ENCODE peak calls at places on chromosomes 2 and 18, in nine cellular contexts. M is H1, D is heart left ventricle, L is AG10803, H is A549, N is AG04450, A is endothelial cell, C is lower lobe of right lung, R is dorsolateral prefrontal cortex. B is an unnamed sample.

GRCh38 chr18:54261894-54262293 is 7.4 kb upstream of the POLI start:
- DNase-seq in M (no peak), D (no peak), L (no peak), H (no peak), N (no peak), A (no peak), C (peak), R (no peak), B (no peak)

GRCh38 chr2:17879137-17879912 is 858 bp downstream of the KCNS3 start:
- DNase-seq in M (peak), D (peak), L (peak), H (peak), N (no peak), A (peak), C (peak), R (no peak), B (peak)

GRCh38 chr2:205731521-205731965 is 49.2 kb downstream of the NRP2 start:
- DNase-seq in M (no peak), D (no peak), L (peak), H (peak), N (peak), A (no peak), C (no peak), R (no peak), B (no peak)

GRCh38 chr2:128372621-128373341 is 54.1 kb upstream of the HS6ST1 start:
- DNase-seq in M (no peak), D (peak), L (no peak), H (no peak), N (no peak), A (no peak), C (no peak), R (no peak), B (no peak)

GRCh38 chr2:74507145-74507925 is at the start of gene PCGF1:
- DNase-seq in M (peak), D (peak), L (peak), H (peak), N (peak), A (peak), C (peak), R (peak), B (peak)

GRCh38 chr2:135986507-135986906 is 1.1 kb upstream of the DARS1 start:
- DNase-seq in M (no peak), D (no peak), L (no peak), H (no peak), N (no peak), A (no peak), C (no peak), R (no peak), B (no peak)

GRCh38 chr18:43661570-43661969 is 384.3 kb upstream of the SYT4 start:
- DNase-seq in M (peak), D (no peak), L (peak), H (peak), N (peak), A (peak), C (no peak), R (no peak), B (no peak)

GRCh38 chr2:54081574-54081973 is 33.8 kb upstream of the ACYP2 start:
- DNase-seq in M (no peak), D (no peak), L (no peak), H (no peak), N (no peak), A (no peak), C (no peak), R (no peak), B (no peak)

GRCh38 chr18:67410075-67410474 is 106.4 kb downstream of the DSEL start:
- DNase-seq in M (no peak), D (no peak), L (peak), H (no peak), N (no peak), A (no peak), C (no peak), R (no peak), B (no peak)

GRCh38 chr18:4455113-4455811 is at the start of gene DLGAP1:
- DNase-seq in M (peak), D (peak), L (no peak), H (no peak), N (no peak), A (peak), C (peak), R (peak), B (no peak)

GRCh38 chr2:9771481-9772017 is 71.7 kb upstream of the TAF1B start:
- DNase-seq in M (no peak), D (peak), L (peak), H (peak), N (peak), A (no peak), C (no peak), R (no peak), B (no peak)

GRCh38 chr18:23151414-23152099 is 16.3 kb downstream of the CABLES1 start:
- DNase-seq in M (no peak), D (no peak), L (no peak), H (no peak), N (no peak), A (no peak), C (no peak), R (no peak), B (no peak)

GRCh38 chr2:219129589-219129988 is 31.0 kb downstream of the NHEJ1 start:
- DNase-seq in M (no peak), D (no peak), L (no peak), H (no peak), N (no peak), A (no peak), C (no peak), R (no peak), B (no peak)

GRCh38 chr2:210199186-210199765 is 26.0 kb downstream of the ACADL start:
- DNase-seq in M (no peak), D (no peak), L (peak), H (peak), N (no peak), A (no peak), C (no peak), R (no peak), B (no peak)

GRCh38 chr2:80407377-80407776 is 102.8 kb upstream of the LRRTM1 start:
- DNase-seq in M (no peak), D (no peak), L (no peak), H (no peak), N (no peak), A (no peak), C (no peak), R (no peak), B (no peak)

GRCh38 chr2:104863229-104863584 is 9.3 kb downstream of the POU3F3 start:
- DNase-seq in M (no peak), D (no peak), L (no peak), H (no peak), N (no peak), A (no peak), C (no peak), R (no peak), B (no peak)

GRCh38 chr2:126385441-126385840 is 270.5 kb upstream of the GYPC start:
- DNase-seq in M (no peak), D (no peak), L (no peak), H (no peak), N (no peak), A (no peak), C (no peak), R (no peak), B (no peak)

GRCh38 chr2:182729710-182730339 is 13.8 kb downstream of the DNAJC10 start:
- DNase-seq in M (no peak), D (no peak), L (no peak), H (no peak), N (no peak), A (no peak), C (no peak), R (no peak), B (no peak)

GRCh38 chr2:144356402-144356801 is 163.5 kb downstream of the ZEB2 start:
- DNase-seq in M (no peak), D (no peak), L (no peak), H (no peak), N (no peak), A (no peak), C (no peak), R (no peak), B (no peak)

GRCh38 chr2:120223034-120223912 is at the start of gene TMEM185B:
- DNase-seq in M (no peak), D (peak), L (peak), H (peak), N (peak), A (peak), C (peak), R (peak), B (peak)

GRCh38 chr2:96485751-96486643 is 19.2 kb downstream of the NEURL3 start:
- DNase-seq in M (no peak), D (peak), L (peak), H (no peak), N (peak), A (no peak), C (peak), R (no peak), B (no peak)

GRCh38 chr2:175684466-175684865 is 317.6 kb downstream of the LNPK start:
- DNase-seq in M (peak), D (no peak), L (no peak), H (no peak), N (no peak), A (no peak), C (no peak), R (no peak), B (no peak)

GRCh38 chr18:9695605-9696004 is 12.5 kb upstream of the RAB31 start:
- DNase-seq in M (no peak), D (no peak), L (no peak), H (no peak), N (no peak), A (no peak), C (no peak), R (no peak), B (no peak)

GRCh38 chr2:122205637-122206036 is 450.2 kb downstream of the TSN start:
- DNase-seq in M (no peak), D (no peak), L (no peak), H (no peak), N (no peak), A (no peak), C (no peak), R (no peak), B (no peak)

GRCh38 chr18:27762054-27762453 is 414.9 kb downstream of the CDH2 start:
- DNase-seq in M (no peak), D (no peak), L (no peak), H (no peak), N (no peak), A (no peak), C (no peak), R (no peak), B (no peak)

GRCh38 chr2:173708757-173709156 is 256.4 kb downstream of the SP3 start:
- DNase-seq in M (no peak), D (no peak), L (no peak), H (no peak), N (no peak), A (no peak), C (no peak), R (no peak), B (no peak)

DNA sequence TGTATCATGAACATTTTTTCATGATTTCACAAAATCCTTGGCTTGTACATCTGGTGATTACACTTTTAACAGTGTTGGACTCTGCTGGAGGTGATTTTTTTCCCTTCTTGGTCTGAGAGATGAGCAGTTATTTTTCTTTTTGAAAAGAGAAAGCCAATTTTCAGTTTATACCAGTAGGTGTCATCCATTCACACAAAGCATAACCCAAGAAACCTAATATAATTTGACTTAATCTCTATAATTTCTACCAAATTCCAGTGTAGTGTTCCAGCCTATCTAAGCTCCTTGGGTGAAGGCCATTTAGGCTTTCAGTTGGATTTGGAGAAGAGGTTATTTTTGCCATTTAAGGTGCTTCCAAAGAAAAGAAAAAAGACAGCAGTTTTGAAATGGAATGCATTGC is 7.7 kb upstream of the ICOS start:
- DNase-seq in M (no peak), D (no peak), L (no peak), H (no peak), N (no peak), A (no peak), C (no peak), R (no peak), B (no peak)
- TF ChIP-seq CTCF in M (no peak), D (peak), L (peak), H (peak), N (peak), A (peak), C (peak), R (no peak), B (peak)

DNA sequence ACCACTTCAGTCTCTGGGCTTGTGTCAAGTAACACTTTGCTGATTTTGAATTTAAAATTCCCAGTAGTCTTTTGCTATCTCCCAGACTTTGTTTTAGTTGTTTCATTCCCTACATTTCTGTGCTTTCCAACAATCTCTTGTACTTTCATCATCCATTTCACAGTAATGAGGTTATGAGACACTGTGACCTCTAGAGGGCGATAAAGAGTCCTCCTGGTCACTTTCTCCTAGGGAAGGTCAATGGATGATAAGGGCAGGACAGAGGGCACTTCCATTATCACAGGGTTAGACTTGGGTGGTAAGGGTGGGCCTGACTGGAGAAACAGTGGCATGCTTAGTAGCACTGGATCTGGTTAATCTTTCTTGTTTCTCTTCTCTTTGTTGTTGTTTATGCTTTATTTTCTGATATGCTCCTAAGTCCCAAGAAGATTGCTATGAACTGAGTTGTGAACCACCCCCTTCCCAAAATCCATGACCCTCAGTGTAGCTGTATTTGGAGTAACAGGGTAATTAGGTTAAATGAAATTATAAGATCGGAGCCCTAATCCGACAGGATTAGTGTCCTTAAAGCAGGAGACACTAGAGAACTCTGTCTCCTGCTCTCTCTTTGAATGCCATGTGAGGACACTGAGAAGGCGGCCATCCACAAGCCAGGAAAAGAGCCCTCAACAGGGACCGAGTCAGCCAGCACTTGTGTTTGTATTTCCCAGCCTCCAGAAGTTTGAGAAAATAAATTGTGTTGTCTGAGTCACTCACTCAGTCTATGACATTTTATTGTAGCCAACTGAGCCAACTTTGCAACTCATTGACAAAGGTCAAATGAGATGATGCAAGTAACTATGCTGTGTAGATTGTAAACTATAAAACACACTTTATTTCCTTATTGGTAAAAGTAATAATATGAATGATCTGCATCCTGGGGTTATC is 779.2 kb downstream of the CNTNAP5 start:
- DNase-seq in M (no peak), D (no peak), L (peak), H (peak), N (no peak), A (peak), C (no peak), R (no peak), B (no peak)
- TF ChIP-seq CTCF in M (peak), D (peak), L (peak), H (peak), N (peak), A (peak), C (peak), R (peak), B (peak)

GRCh38 chr2:148560501-148560900 is 84.0 kb upstream of the EPC2 start:
- DNase-seq in M (no peak), D (no peak), L (peak), H (no peak), N (no peak), A (no peak), C (no peak), R (no peak), B (no peak)

GRCh38 chr2:148555622-148556294 is 88.8 kb upstream of the EPC2 start:
- DNase-seq in M (no peak), D (no peak), L (no peak), H (no peak), N (no peak), A (no peak), C (no peak), R (no peak), B (no peak)

GRCh38 chr2:148554459-148555247 is 89.9 kb upstream of the EPC2 start:
- DNase-seq in M (peak), D (no peak), L (peak), H (no peak), N (no peak), A (no peak), C (no peak), R (no peak), B (no peak)

GRCh38 chr2:148561389-148561788 is 83.2 kb upstream of the EPC2 start:
- DNase-seq in M (no peak), D (no peak), L (no peak), H (no peak), N (no peak), A (no peak), C (no peak), R (no peak), B (no peak)

DNA sequence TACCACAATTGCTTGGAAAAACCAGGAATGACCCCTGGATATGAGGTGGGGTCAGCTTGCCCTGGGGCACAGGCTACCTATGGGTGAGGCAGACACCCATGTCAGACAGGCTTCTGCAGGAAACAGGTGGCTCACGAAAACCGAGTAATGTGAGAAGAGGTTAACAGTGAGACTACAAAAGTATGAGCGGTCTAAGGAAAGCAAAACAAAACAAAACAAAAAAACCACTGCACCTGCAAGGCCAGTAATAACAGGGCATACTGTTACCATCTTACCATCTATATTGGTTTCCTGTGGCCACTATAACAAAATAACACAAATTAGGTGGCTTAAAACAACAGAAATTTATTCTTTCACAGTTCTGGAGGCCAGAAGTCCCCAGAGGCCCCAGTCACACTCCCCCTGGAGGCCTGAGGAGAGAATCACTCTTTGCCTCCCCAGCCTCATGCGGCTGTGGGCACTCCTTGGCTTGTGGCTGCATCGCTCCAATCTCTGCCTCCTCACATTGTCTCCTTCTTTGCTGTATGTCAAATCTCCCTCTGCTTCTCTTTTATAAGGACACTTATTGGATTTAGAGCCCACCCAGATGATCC is 86.6 kb upstream of the EPC2 start:
- DNase-seq in M (no peak), D (no peak), L (no peak), H (no peak), N (no peak), A (no peak), C (no peak), R (no peak), B (no peak)
- TF ChIP-seq CTCF in M (peak), D (no peak), L (no peak), H (no peak), N (peak), A (no peak), C (no peak), R (no peak), B (no peak)

GRCh38 chr2:3102915-3103569 is 274.6 kb downstream of the EIPR1 start:
- DNase-seq in M (no peak), D (no peak), L (no peak), H (no peak), N (no peak), A (no peak), C (no peak), R (no peak), B (no peak)
- TF ChIP-seq CTCF in M (no peak), D (no peak), L (no peak), H (no peak), N (no peak), A (no peak), C (no peak), R (no peak), B (no peak)

DNA sequence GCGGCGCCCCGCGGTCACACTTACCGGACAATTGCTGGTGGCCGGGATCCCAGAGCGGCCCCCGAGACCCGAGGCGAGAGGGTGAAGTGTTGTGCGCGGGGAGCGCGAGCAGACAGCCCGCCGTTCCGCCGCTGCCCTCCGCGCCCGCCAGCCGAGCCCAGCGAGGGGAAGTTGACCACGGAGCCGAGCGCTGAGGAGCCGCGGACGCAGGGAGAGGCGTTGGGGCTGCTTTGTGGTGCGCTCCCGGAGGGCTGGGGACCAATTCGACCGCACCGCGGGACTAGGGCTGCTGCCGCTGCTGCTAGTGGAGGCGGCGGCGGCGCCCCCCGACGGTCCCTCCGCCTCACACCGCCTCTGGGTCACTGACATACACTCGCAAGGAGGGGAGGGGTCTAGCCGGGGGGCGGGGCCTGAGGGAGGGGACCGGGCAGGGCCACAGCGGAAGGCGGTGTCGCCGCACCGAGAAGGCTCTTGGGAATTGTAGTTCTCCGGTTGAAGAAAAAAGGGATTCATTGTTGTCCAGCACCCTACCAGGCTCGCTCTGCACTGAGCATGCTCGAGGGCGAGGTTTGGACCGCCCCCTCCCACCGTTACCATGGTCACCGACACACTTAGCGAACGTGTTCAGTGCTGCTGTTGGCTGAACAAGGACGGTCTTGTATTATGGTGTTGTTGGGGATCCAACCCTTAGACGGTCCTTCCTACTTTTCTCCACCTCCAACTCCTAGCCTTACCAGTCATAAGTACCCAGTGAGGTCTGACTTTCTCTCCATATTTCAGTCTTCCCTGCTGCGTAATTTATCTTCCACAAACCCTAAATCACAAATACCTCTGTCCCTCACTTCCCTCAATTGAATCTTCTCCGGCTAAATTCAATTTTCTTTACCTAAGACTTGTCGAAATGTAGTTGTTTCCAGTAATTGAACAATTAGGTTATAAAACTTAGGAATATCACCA is at the start of gene PELI1:
- DNase-seq in M (peak), D (peak), L (peak), H (peak), N (peak), A (peak), C (peak), R (peak), B (peak)
- TF ChIP-seq CTCF in M (no peak), D (peak), L (peak), H (peak), N (no peak), A (no peak), C (peak), R (no peak), B (peak)

B was measured in D721Med.